ENCODE peak calls at places on chromosomes 1 and 21, in nine cellular contexts. H is PC-9; D is colonic mucosa; K is cardiac muscle cell; I is adipocyte; G is heart left ventricle; A is adrenal gland; J is CD4-positive, alpha-beta memory T cell; P is upper lobe of right lung. S is an unnamed sample. For H3K4me1, the result is how much of the 10 kb centered on the place peaks cover.

GRCh38 chr1:109113787-109114568 is at the start of gene ELAPOR1:
- DNase-seq in K (no peak), I (peak), G (peak), J (peak), D (peak), A (no peak), P (peak), H (no peak), S (no peak)

GRCh38 chr1:112808861-112809684 is 93.9 kb upstream of the PPM1J start:
- DNase-seq in P (peak), G (peak), D (peak), K (peak), I (peak), H (peak), A (peak), J (peak), S (peak)

GRCh38 chr1:156114919-156115513 is 505 bp downstream of the LMNA start:
- DNase-seq in K (peak), J (peak), G (peak), I (no peak), H (no peak), A (peak), P (peak), D (no peak), S (no peak)

GRCh38 chr1:33342041-33342723 is 21.3 kb upstream of the A3GALT2 start:
- DNase-seq in P (no peak), A (peak), G (no peak), H (peak), K (no peak), D (peak), I (peak), J (no peak), S (peak)

GRCh38 chr1:12201343-12202189 is 28.3 kb upstream of the VPS13D start:
- DNase-seq in K (no peak), J (no peak), D (no peak), A (no peak), I (no peak), H (no peak), P (no peak), G (no peak), S (no peak)

GRCh38 chr1:112527266-112528010 is 18.7 kb downstream of the WNT2B start:
- DNase-seq in A (no peak), J (no peak), K (no peak), I (no peak), D (no peak), H (no peak), G (no peak), P (no peak), S (no peak)

GRCh38 chr21:29449306-29449940 is 150.7 kb downstream of the BACH1 start:
- DNase-seq in P (no peak), K (no peak), A (no peak), J (peak), I (no peak), D (no peak), H (no peak), G (no peak), S (no peak)

GRCh38 chr21:37220433-37220980 is 46.6 kb downstream of the VPS26C start:
- DNase-seq in J (no peak), P (peak), I (peak), A (peak), G (no peak), K (peak), D (no peak), H (no peak), S (peak)

GRCh38 chr1:188017921-188018320 is 1189.2 kb downstream of the PLA2G4A start:
- DNase-seq in I (no peak), A (no peak), G (no peak), D (no peak), K (no peak), J (no peak), P (no peak), H (no peak), S (no peak)

GRCh38 chr1:175887521-175887920 is 144.1 kb upstream of the TNR start:
- DNase-seq in I (no peak), G (no peak), J (no peak), K (no peak), A (no peak), P (no peak), D (no peak), H (no peak), S (no peak)

GRCh38 chr1:30190481-30191153 is 532.8 kb downstream of the MATN1 start:
- DNase-seq in J (no peak), G (no peak), A (no peak), P (no peak), D (no peak), H (no peak), K (no peak), I (no peak), S (no peak)
- H3K4me1 ChIP-seq in J (half or more), G (under half), A (under half), P (under half), D (under half), H (under half), K (under half), I (under half), S (under half)

GRCh38 chr1:153776352-153776751 is 1.1 kb downstream of the SLC27A3 start:
- DNase-seq in H (no peak), J (no peak), P (no peak), G (no peak), I (no peak), D (no peak), A (no peak), K (no peak), S (no peak)
- H3K4me1 ChIP-seq in H (under half), J (under half), P (half or more), G (under half), I (half or more), D (under half), A (half or more), K (under half), S (under half)

GRCh38 chr1:229648406-229648805 is 22.4 kb downstream of the URB2 start:
- DNase-seq in G (no peak), A (no peak), K (no peak), H (no peak), P (no peak), J (no peak), I (no peak), D (no peak), S (no peak)
- H3K4me1 ChIP-seq in G (under half), A (under half), K (under half), H (under half), P (under half), J (under half), I (under half), D (under half), S (under half)

GRCh38 chr1:201761178-201761577 is 67.8 kb upstream of the IPO9 start:
- DNase-seq in J (no peak), G (no peak), H (no peak), A (no peak), K (no peak), I (no peak), P (no peak), D (no peak), S (no peak)
- H3K4me1 ChIP-seq in J (under half), G (half or more), H (under half), A (under half), K (half or more), I (half or more), P (under half), D (under half), S (under half)

GRCh38 chr1:234914606-234915290 is 213.9 kb downstream of the TOMM20 start:
- DNase-seq in G (no peak), J (no peak), P (peak), A (no peak), D (no peak), I (no peak), K (no peak), H (no peak), S (no peak)

GRCh38 chr1:234918216-234918841 is 210.3 kb downstream of the TOMM20 start:
- DNase-seq in H (no peak), J (no peak), K (no peak), P (peak), G (no peak), D (peak), A (no peak), I (no peak), S (no peak)

GRCh38 chr1:234916840-234917239 is 211.8 kb downstream of the TOMM20 start:
- DNase-seq in J (no peak), D (no peak), A (no peak), I (no peak), H (no peak), P (no peak), G (no peak), K (no peak), S (no peak)

GRCh38 chr1:234917495-234918188 is 211.0 kb downstream of the TOMM20 start:
- DNase-seq in P (peak), K (no peak), J (no peak), H (no peak), G (no peak), I (no peak), D (no peak), A (no peak), S (no peak)

DNA sequence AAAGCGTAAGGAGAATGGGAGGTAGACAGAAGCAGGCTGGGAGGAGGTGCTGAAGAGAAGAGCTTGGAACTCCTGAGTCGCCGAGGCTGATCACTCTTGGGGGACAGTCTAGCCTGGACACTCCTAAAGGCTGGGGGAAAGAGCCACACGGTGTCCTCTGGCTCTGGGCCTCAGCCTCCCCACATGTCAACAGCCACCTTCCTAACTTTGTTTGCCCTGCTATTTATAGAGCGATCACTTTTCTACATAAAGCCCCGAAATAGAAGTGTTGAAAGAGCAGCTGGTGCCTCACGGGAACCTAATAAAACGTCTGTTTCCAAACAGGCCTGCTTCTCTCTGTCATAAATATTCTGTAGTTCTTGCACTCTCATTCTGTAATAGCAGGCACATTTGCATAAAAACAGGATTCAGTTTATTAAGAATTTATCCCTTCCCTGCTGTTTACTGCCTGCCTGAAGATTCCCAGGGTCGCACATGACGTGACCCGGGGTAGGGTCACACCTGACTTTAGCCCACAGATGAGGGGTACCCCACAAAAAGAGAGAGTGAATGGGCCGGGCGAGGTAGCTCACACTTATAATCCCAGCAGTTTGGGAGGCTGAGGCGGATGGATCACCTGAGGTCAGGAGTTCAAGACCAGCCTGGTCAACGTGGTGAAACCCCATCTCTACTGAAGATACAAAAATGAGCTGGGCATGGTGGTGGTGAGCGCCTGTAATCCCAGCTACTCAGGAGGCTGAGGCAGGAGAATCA is 212.5 kb downstream of the TOMM20 start:
- DNase-seq in H (no peak), G (no peak), P (no peak), D (no peak), I (no peak), K (peak), J (no peak), A (no peak), S (peak)
- H3K4me1 ChIP-seq in H (under half), G (under half), P (half or more), D (under half), I (under half), K (under half), J (under half), A (under half), S (under half)